ENCODE peak calls at places on chromosomes 16 and 17, in nine cellular contexts. I, G, B, F, L, N, W, P and H are unnamed samples.

GRCh38 chr16:1980770-1981087 is 540 bp downstream of the NOXO1 start:
- DNase-seq in P (no peak), F (no peak), L (no peak), G (no peak), N (no peak), B (no peak), W (no peak), I (no peak), H (no peak)

GRCh38 chr17:44053130-44053872 is 13.2 kb downstream of the LSM12 start:
- DNase-seq in N (no peak), P (no peak), I (peak; percentile 50), W (no peak), F (no peak), G (no peak), B (no peak), L (peak; percentile 49), H (no peak)

GRCh38 chr16:29702307-29702706 is 23.3 kb downstream of the QPRT start:
- DNase-seq in P (no peak), F (no peak), N (no peak), B (no peak), W (no peak), G (no peak), L (no peak), I (no peak), H (no peak)

GRCh38 chr16:27839419-27839818 is 224.1 kb downstream of the GSG1L start:
- DNase-seq in P (no peak), G (no peak), W (no peak), B (no peak), F (no peak), I (no peak), L (no peak), N (no peak), H (peak; percentile 24)

GRCh38 chr17:73773702-73774101 is 129.5 kb upstream of the SDK2 start:
- DNase-seq in L (no peak), G (no peak), F (peak; percentile 3), B (no peak), P (no peak), N (no peak), W (no peak), I (no peak), H (no peak)

GRCh38 chr17:80950466-80951120 is 41.0 kb upstream of the CHMP6 start:
- DNase-seq in B (no peak), F (no peak), W (no peak), L (no peak), P (no peak), G (no peak), I (no peak), N (no peak), H (no peak)

GRCh38 chr17:59859444-59860025 is 33.2 kb downstream of the TUBD1 start:
- DNase-seq in N (no peak), F (no peak), L (no peak), P (no peak), W (no peak), I (no peak), G (no peak), B (no peak), H (no peak)

GRCh38 chr17:66951605-66951953 is 12.9 kb upstream of the CACNG4 start:
- DNase-seq in G (no peak), N (no peak), F (no peak), B (no peak), L (no peak), W (no peak), I (no peak), P (no peak), H (no peak)

GRCh38 chr16:4613636-4614570 is 785 bp downstream of the UBALD1 start:
- DNase-seq in I (peak; percentile 35), N (no peak), P (no peak), F (no peak), L (no peak), B (no peak), G (no peak), W (no peak), H (peak; percentile 52)

GRCh38 chr17:50631195-50631907 is 3.3 kb upstream of the ABCC3 start:
- DNase-seq in B (no peak), G (no peak), P (no peak), W (no peak), N (no peak), L (no peak), I (no peak), F (peak; percentile 31), H (no peak)

GRCh38 chr17:78399693-78400144 is 21.3 kb downstream of the PGS1 start:
- DNase-seq in W (no peak), I (no peak), G (no peak), B (no peak), P (no peak), N (no peak), L (no peak), F (no peak), H (no peak)

GRCh38 chr17:76925333-76925935 is 57.2 kb downstream of the MGAT5B start:
- DNase-seq in I (peak; percentile 65), F (no peak), G (no peak), P (no peak), N (no peak), B (no peak), L (no peak), W (no peak), H (no peak)

GRCh38 chr16:25587783-25588182 is 104.0 kb upstream of the HS3ST4 start:
- DNase-seq in B (no peak), I (no peak), N (no peak), F (no peak), W (no peak), G (no peak), L (no peak), P (no peak), H (no peak)

GRCh38 chr16:15043344-15043743 is 12.5 kb downstream of the NTAN1 start:
- DNase-seq in G (no peak), B (no peak), W (no peak), L (no peak), I (no peak), N (no peak), F (no peak), P (no peak), H (no peak)

DNA sequence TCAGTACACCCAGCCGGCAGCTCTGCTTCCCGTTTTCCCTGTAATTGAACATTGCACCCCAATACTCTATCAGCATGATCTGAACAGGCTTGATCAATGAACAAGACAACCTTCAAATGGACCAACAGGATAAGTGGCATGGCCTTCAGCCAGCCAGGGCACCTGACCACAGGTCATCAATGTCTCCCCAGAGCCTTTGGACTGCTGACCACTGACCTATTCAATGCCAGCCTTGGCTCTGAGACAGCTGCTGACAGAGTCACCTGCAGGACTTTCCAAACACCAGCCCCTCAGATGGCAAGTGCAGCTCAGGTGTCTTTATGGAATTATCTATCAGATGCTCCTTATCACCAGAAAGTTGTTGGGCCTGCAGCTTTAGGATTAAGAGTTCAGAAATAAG is 462.9 kb upstream of the ASIC2 start:
- DNase-seq in I (no peak), F (no peak), P (no peak), N (no peak), W (no peak), G (no peak), L (no peak), B (no peak), H (no peak)
- TF ChIP-seq POLR2A in I (no peak), F (no peak), P (no peak), N (no peak), W (no peak), G (no peak), L (no peak), B (no peak), H (no peak)

GRCh38 chr16:85173981-85174751 is 61.9 kb upstream of the CIBAR2 start:
- DNase-seq in I (peak; percentile 68), W (peak; percentile 64), F (peak; percentile 75), G (no peak), L (peak; percentile 68), N (no peak), P (no peak), B (peak; percentile 76), H (peak; percentile 91)
- TF ChIP-seq POLR2A in I (peak; percentile 10), W (no peak), F (no peak), G (no peak), L (no peak), N (no peak), P (no peak), B (no peak), H (no peak)

DNA sequence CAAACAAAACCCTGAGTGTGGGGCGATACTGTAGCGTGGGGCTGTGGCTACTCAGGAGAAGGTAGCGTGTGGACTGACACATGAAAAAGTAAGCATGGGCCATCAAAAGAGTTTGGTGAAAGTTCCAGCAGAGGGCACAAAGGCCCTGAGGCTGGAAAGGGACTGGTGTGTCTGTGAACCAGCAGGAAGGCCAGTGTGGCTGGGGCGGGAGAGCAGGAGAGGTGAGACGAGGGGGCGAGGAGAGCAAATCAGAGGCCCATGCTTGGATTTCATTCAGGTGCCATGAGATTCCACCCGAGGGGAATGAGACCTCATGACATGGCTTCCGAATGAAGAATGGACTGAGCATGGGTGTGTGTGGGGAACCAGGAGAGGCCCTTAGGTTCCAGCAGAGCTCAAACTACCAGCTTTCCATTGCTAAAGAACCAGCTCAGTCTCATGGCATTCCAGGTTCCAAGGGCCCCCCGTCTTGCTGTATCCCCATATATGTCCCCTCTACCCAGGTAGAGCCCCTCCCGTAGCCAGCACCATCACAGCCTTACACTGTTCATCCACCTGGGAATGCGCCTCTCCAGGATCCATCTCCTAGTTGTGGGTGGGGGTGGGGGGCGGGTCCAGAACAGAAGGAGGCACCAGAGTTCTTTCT is 31.1 kb downstream of the TRPV2 start:
- DNase-seq in L (no peak), B (no peak), N (no peak), G (no peak), F (no peak), P (no peak), I (no peak), W (no peak), H (no peak)
- TF ChIP-seq POLR2A in L (no peak), B (no peak), N (no peak), G (no peak), F (no peak), P (no peak), I (no peak), W (no peak), H (no peak)

GRCh38 chr17:38727661-38728220 is 2.4 kb upstream of the CISD3 start:
- DNase-seq in B (no peak), P (no peak), I (peak; percentile 44), F (no peak), G (no peak), L (no peak), N (no peak), W (no peak), H (no peak)

GRCh38 chr17:38729886-38730525 is at the start of gene CISD3:
- DNase-seq in B (peak; percentile 86), F (peak; percentile 91), N (peak; percentile 95), P (peak; percentile 64), G (peak; percentile 86), W (peak; percentile 85), L (peak; percentile 91), I (peak; percentile 88), H (peak; percentile 92)

GRCh38 chr17:38730526-38731379 is 612 bp downstream of the CISD3 start:
- DNase-seq in F (peak; percentile 96), B (peak; percentile 61), N (peak; percentile 88), G (peak; percentile 42), W (peak; percentile 77), L (peak; percentile 95), I (peak; percentile 92), P (peak; percentile 52), H (peak; percentile 77)

GRCh38 chr17:38729368-38729885 is 714 bp upstream of the CISD3 start:
- DNase-seq in G (no peak), P (no peak), W (no peak), N (no peak), I (no peak), L (no peak), F (no peak), B (no peak), H (no peak)

GRCh38 chr17:38728290-38728831 is 1.8 kb upstream of the CISD3 start:
- DNase-seq in G (peak; percentile 88), W (no peak), F (peak; percentile 56), L (no peak), N (no peak), I (no peak), B (no peak), P (no peak), H (no peak)
- TF ChIP-seq POLR2A in G (no peak), W (no peak), F (no peak), L (no peak), N (no peak), I (no peak), B (no peak), P (no peak), H (no peak)